ENCODE peak calls at places on chromosome 4, in six cellular contexts. One of them, this sample, is unnamed.
A peak's percentile ranks its signal among the peaks of the same experiment; 100 is the strongest.

GRCh38 chr4:1871471-1872021 is 353 bp downstream of the NSD2 start:
- DNase-seq in AG20443: peak; percentile 64
- DNase-seq in COLO829: no peak
- DNase-seq in NCI-H82: peak; percentile 53
- DNase-seq in activated T-helper 9 cell treated with anti-CD3 and anti-CD28 coated beads, Interleukin-2, amount 50 U/mL, for 16 hours: no peak
- DNase-seq in mesenteric fat pad: no peak
- DNase-seq in this sample: no peak

GRCh38 chr4:140367738-140368137 is 5.7 kb upstream of the SCOC start:
- DNase-seq in AG20443: peak; percentile 25
- DNase-seq in COLO829: no peak
- DNase-seq in NCI-H82: no peak
- DNase-seq in activated T-helper 9 cell treated with anti-CD3 and anti-CD28 coated beads, Interleukin-2, amount 50 U/mL, for 16 hours: no peak
- DNase-seq in mesenteric fat pad: no peak
- DNase-seq in this sample: no peak

GRCh38 chr4:68948044-68948743 is 3.4 kb downstream of the UGT2A3 start:
- DNase-seq in AG20443: no peak
- DNase-seq in COLO829: no peak
- DNase-seq in NCI-H82: no peak
- DNase-seq in activated T-helper 9 cell treated with anti-CD3 and anti-CD28 coated beads, Interleukin-2, amount 50 U/mL, for 16 hours: no peak
- DNase-seq in mesenteric fat pad: no peak
- DNase-seq in this sample: no peak

GRCh38 chr4:81030617-81031388 is at the start of gene BMP3:
- DNase-seq in AG20443: peak; percentile 40
- DNase-seq in COLO829: no peak
- DNase-seq in NCI-H82: peak; percentile 69
- DNase-seq in activated T-helper 9 cell treated with anti-CD3 and anti-CD28 coated beads, Interleukin-2, amount 50 U/mL, for 16 hours: no peak
- DNase-seq in mesenteric fat pad: no peak
- DNase-seq in this sample: no peak

GRCh38 chr4:161256716-161257115 is 907.1 kb downstream of the FSTL5 start:
- DNase-seq in AG20443: no peak
- DNase-seq in COLO829: peak; percentile 29
- DNase-seq in NCI-H82: peak; percentile 50
- DNase-seq in activated T-helper 9 cell treated with anti-CD3 and anti-CD28 coated beads, Interleukin-2, amount 50 U/mL, for 16 hours: no peak
- DNase-seq in mesenteric fat pad: no peak
- DNase-seq in this sample: no peak

GRCh38 chr4:26239796-26240195 is 81.0 kb upstream of the RBPJ start:
- DNase-seq in AG20443: peak; percentile 26
- DNase-seq in COLO829: no peak
- DNase-seq in NCI-H82: no peak
- DNase-seq in activated T-helper 9 cell treated with anti-CD3 and anti-CD28 coated beads, Interleukin-2, amount 50 U/mL, for 16 hours: no peak
- DNase-seq in mesenteric fat pad: no peak
- DNase-seq in this sample: no peak

GRCh38 chr4:88535090-88535755 is 11.6 kb upstream of the PYURF start:
- DNase-seq in AG20443: no peak
- DNase-seq in COLO829: no peak
- DNase-seq in NCI-H82: no peak
- DNase-seq in activated T-helper 9 cell treated with anti-CD3 and anti-CD28 coated beads, Interleukin-2, amount 50 U/mL, for 16 hours: no peak
- DNase-seq in mesenteric fat pad: no peak
- DNase-seq in this sample: no peak

GRCh38 chr4:76251448-76252270 is at the start of gene FAM47E:
- DNase-seq in AG20443: peak; percentile 84
- DNase-seq in COLO829: peak; percentile 64
- DNase-seq in NCI-H82: peak; percentile 69
- DNase-seq in activated T-helper 9 cell treated with anti-CD3 and anti-CD28 coated beads, Interleukin-2, amount 50 U/mL, for 16 hours: peak; percentile 8
- DNase-seq in mesenteric fat pad: peak; percentile 93
- DNase-seq in this sample: no peak

GRCh38 chr4:7701866-7702649 is 237.6 kb downstream of the AFAP1 start:
- DNase-seq in AG20443: no peak
- DNase-seq in COLO829: no peak
- DNase-seq in NCI-H82: no peak
- DNase-seq in activated T-helper 9 cell treated with anti-CD3 and anti-CD28 coated beads, Interleukin-2, amount 50 U/mL, for 16 hours: no peak
- DNase-seq in mesenteric fat pad: no peak
- DNase-seq in this sample: no peak

GRCh38 chr4:111064342-111064993 is 441.6 kb upstream of the PITX2 start:
- DNase-seq in AG20443: peak; percentile 87
- DNase-seq in COLO829: no peak
- DNase-seq in NCI-H82: no peak
- DNase-seq in activated T-helper 9 cell treated with anti-CD3 and anti-CD28 coated beads, Interleukin-2, amount 50 U/mL, for 16 hours: no peak
- DNase-seq in mesenteric fat pad: no peak
- DNase-seq in this sample: no peak

GRCh38 chr4:2269618-2270163 is 7.8 kb upstream of the MXD4 start:
- DNase-seq in AG20443: no peak
- DNase-seq in COLO829: no peak
- DNase-seq in NCI-H82: no peak
- DNase-seq in activated T-helper 9 cell treated with anti-CD3 and anti-CD28 coated beads, Interleukin-2, amount 50 U/mL, for 16 hours: no peak
- DNase-seq in mesenteric fat pad: no peak
- DNase-seq in this sample: no peak

GRCh38 chr4:17265653-17266052 is 246.2 kb downstream of the QDPR start:
- DNase-seq in AG20443: no peak
- DNase-seq in COLO829: no peak
- DNase-seq in NCI-H82: no peak
- DNase-seq in activated T-helper 9 cell treated with anti-CD3 and anti-CD28 coated beads, Interleukin-2, amount 50 U/mL, for 16 hours: no peak
- DNase-seq in mesenteric fat pad: no peak
- DNase-seq in this sample: no peak

GRCh38 chr4:99151931-99152448 is 7.9 kb upstream of the ADH4 start:
- DNase-seq in AG20443: no peak
- DNase-seq in COLO829: no peak
- DNase-seq in NCI-H82: no peak
- DNase-seq in activated T-helper 9 cell treated with anti-CD3 and anti-CD28 coated beads, Interleukin-2, amount 50 U/mL, for 16 hours: no peak
- DNase-seq in mesenteric fat pad: no peak
- DNase-seq in this sample: no peak

GRCh38 chr4:116849620-116850019 is 235.8 kb downstream of the TRAM1L1 start:
- DNase-seq in AG20443: no peak
- DNase-seq in COLO829: peak; percentile 11
- DNase-seq in NCI-H82: peak; percentile 0
- DNase-seq in activated T-helper 9 cell treated with anti-CD3 and anti-CD28 coated beads, Interleukin-2, amount 50 U/mL, for 16 hours: no peak
- DNase-seq in mesenteric fat pad: no peak
- DNase-seq in this sample: no peak

GRCh38 chr4:5810151-5810550 is 82.7 kb downstream of the CRMP1 start:
- DNase-seq in AG20443: no peak
- DNase-seq in COLO829: no peak
- DNase-seq in NCI-H82: no peak
- DNase-seq in activated T-helper 9 cell treated with anti-CD3 and anti-CD28 coated beads, Interleukin-2, amount 50 U/mL, for 16 hours: no peak
- DNase-seq in mesenteric fat pad: peak; percentile 69
- DNase-seq in this sample: no peak